ENCODE peak calls at places on chromosome 22, in four cellular contexts. I is naive thymus-derived CD4-positive, alpha-beta T cell; O is CD8-positive, alpha-beta memory T cell; G is PC-9. Z is an unnamed sample.

GRCh38 chr22:24994070-24994763 is 41.7 kb downstream of the KIAA1671 start:
- DNase-seq in I (no peak), G (peak), O (no peak), Z (no peak)

GRCh38 chr22:37431366-37431765 is 4.1 kb upstream of the ELFN2 start:
- DNase-seq in I (no peak), G (peak), O (no peak), Z (no peak)

GRCh38 chr22:25892678-25893077 is 150.7 kb downstream of the MYO18B start:
- DNase-seq in I (no peak), O (no peak), G (no peak), Z (no peak)

GRCh38 chr22:45268167-45268957 is 16.4 kb upstream of the UPK3A start:
- DNase-seq in G (no peak), O (no peak), I (no peak), Z (no peak)

GRCh38 chr22:27747396-27748256 is 53.9 kb downstream of the MN1 start:
- DNase-seq in O (no peak), I (no peak), G (no peak), Z (no peak)

GRCh38 chr22:45890351-45890635 is 86.7 kb downstream of the WNT7B start:
- DNase-seq in O (no peak), G (no peak), I (no peak), Z (no peak)

GRCh38 chr22:37212174-37212906 is at the start of gene SSTR3:
- DNase-seq in G (no peak), O (no peak), I (no peak), Z (no peak)

GRCh38 chr22:46066691-46067090 is 83.6 kb upstream of the PPARA start:
- DNase-seq in I (no peak), G (no peak), O (no peak), Z (peak)

GRCh38 chr22:16960884-16961249 is 47.2 kb downstream of the GAB4 start:
- DNase-seq in I (no peak), O (no peak), G (no peak), Z (no peak)

GRCh38 chr22:16959345-16959930 is 48.6 kb downstream of the GAB4 start:
- DNase-seq in O (no peak), I (no peak), G (no peak), Z (peak)

GRCh38 chr22:16961477-16962186 is 46.4 kb downstream of the GAB4 start:
- DNase-seq in G (no peak), I (no peak), O (no peak), Z (peak)

GRCh38 chr22:16958475-16958874 is 49.5 kb downstream of the GAB4 start:
- DNase-seq in O (no peak), I (no peak), G (no peak), Z (no peak)

DNA sequence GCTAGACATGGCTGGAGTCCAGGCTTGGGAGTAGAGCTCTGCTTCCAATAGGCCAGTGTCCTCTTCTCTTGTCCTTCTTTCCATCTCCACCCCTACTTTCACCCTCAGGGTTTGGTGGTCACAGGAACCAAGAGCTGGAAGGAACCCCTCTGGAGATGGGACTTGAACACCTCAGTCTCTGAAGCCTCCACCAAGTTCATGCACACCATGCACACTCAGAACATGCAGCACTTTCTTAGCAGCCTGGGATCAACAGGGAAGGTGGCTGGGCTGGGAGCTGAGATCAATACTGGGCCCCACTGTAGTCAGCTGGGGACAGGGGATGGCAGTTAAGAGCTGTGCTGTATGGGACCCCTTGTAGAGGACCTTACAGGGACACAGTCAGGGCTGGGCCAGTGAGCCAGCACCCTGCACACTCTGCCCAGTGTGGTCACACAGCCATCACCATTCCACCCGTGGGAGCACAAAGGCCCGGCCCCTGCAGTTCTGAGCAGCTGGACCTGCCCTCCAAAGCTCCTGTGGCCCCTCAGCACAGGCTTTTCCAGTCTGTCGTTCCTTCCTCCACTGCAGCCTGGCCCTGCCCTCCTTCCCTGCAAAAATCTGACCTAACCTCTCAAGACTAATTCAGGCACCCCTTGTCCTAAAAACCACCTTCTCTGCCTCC is 47.7 kb downstream of the GAB4 start:
- DNase-seq in O (no peak), I (no peak), G (no peak), Z (peak)
- H3K27ac ChIP-seq in O (no peak), I (no peak), G (no peak), Z (no peak)

DNA sequence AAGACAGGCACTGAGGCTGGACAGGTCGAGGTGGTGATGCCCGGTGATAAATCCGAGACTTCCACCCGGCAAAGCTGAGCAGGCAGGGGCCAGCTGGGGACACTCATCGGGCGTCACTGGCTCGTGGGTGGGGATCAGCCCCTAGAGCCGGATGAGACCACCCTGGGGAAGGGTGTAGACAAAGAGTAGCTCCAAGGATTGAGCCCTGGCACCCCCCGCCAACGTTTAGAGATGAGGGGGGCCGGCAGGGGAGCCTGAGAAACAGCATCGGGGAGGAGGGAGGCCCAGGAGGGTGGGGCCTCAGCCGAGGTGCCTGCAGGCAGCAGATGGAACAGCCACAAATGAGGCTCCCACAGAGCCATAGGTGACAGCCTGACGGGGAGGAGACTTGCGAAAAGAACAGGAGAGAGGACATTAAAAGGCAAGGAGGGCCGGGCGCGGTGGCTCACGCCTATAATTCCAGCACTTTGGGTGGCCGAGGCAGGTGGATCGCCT is 27.4 kb upstream of the CBX7 start:
- DNase-seq in O (no peak), G (no peak), I (no peak), Z (no peak)
- H3K27ac ChIP-seq in O (no peak), G (no peak), I (no peak), Z (no peak)

GRCh38 chr22:29627196-29627535 is 23.7 kb downstream of the NF2 start:
- DNase-seq in O (no peak), I (no peak), G (no peak), Z (no peak)
- H3K27ac ChIP-seq in O (no peak), I (no peak), G (peak), Z (peak)

GRCh38 chr22:23512738-23513137 is 67.4 kb downstream of the IGLL1 start:
- DNase-seq in I (no peak), O (no peak), G (no peak), Z (no peak)

GRCh38 chr22:23511627-23512347 is 68.3 kb downstream of the IGLL1 start:
- DNase-seq in G (no peak), I (no peak), O (no peak), Z (no peak)

GRCh38 chr22:23514317-23515038 is 65.6 kb downstream of the IGLL1 start:
- DNase-seq in G (no peak), O (no peak), I (no peak), Z (no peak)

GRCh38 chr22:23512348-23512705 is 67.8 kb downstream of the IGLL1 start:
- DNase-seq in I (no peak), O (no peak), G (no peak), Z (no peak)

GRCh38 chr22:23513705-23514104 is 66.4 kb downstream of the IGLL1 start:
- DNase-seq in G (no peak), I (no peak), O (no peak), Z (no peak)
- H3K27ac ChIP-seq in G (no peak), I (no peak), O (no peak), Z (no peak)

DNA sequence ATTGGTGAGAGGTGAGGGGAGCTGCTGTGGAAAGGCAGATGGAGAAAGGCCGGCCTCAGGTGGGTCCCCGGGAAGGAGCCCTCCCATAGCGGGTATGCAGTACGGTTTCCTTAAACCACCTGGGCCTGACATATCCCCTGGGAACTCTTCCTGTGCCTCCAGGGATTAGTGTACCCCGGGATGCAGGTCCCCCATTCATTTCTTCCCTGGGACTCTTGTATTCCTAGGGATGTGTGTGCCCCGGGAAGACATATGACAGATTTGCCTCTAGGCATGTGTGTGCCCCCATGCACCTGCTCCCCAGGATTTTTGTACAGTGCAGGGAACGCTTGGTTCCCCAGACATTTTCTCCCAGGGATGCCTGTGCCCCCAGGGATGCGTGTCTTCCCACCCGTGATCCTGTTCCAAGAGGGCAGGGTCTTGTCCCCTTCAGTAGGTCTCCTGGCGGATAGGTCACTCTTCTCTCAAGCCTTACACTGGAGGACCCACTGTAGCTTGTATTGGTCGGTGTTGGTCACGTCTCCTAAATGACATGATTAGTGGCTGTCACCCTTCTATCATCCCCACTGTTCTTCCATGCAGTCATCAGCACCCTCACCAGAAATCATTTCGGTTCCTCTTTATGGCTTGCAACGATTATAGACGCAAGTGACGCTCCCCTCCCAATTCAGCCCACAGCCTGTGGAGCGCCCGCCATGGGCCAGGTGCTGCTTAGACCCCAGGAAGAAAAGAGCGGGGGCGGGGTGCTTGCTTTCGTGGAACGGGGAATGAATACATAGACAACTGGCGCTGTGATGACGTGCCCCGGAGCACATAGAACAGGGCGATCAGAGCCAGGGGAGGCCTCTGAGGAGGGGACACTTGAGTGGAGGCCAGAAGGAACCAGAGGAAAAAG is 1.3 kb downstream of the PARVB start:
- DNase-seq in O (no peak), G (no peak), I (no peak), Z (no peak)
- H3K27ac ChIP-seq in O (peak), G (no peak), I (no peak), Z (no peak)

GRCh38 chr22:35348026-35348590 is 32.8 kb upstream of the HMOX1 start:
- DNase-seq in I (no peak), G (no peak), O (no peak), Z (no peak)

GRCh38 chr22:35348703-35349102 is 32.2 kb upstream of the HMOX1 start:
- DNase-seq in O (no peak), I (no peak), G (no peak), Z (no peak)

GRCh38 chr22:35350539-35351503 is 30.1 kb upstream of the HMOX1 start:
- DNase-seq in I (peak), O (peak), G (peak), Z (peak)

GRCh38 chr22:35349368-35349703 is 31.6 kb upstream of the HMOX1 start:
- DNase-seq in G (no peak), O (no peak), I (no peak), Z (no peak)

DNA sequence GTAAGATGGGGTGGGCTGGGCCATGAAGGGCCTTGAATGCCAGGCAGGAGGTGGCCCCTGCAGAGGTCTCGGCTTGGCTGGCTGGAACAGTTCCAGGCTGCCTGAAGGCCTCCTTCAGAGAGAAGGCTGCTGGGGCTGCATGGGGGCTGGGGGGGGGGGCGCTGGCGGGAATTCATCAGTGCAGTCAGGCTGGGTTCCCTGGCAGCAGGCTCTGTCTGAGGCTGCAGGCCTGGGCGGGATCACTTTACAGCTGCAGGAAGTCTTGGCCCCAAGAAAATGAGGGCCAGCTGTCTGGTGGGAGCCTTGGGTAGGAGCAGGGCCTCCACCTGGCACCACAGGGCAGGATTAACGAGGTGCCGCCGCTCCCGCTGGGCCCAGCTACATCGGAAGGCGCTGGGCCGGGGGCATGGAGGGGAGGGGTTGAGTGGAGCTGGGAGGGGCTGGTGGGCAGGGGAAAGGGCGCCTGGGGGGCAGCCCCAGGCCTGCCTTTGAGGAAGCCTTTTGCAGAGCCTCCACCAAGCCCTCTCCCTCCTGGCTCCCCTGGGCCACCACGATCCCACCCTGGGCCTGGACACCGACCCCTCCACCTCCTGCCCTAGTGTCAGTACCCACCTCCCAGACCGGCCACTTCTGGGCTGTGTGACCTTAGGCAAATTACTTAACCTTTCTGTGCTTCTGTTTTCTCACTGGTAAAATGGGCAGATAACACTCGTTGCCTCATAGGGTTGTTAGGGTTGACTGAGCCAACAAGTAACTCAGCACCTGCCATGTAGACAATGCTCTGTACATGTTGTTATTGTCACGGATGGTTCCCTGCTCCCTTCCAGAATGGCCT is 31.0 kb upstream of the HMOX1 start:
- DNase-seq in G (no peak), I (no peak), O (no peak), Z (no peak)
- H3K27ac ChIP-seq in G (peak), I (no peak), O (no peak), Z (no peak)

DNA sequence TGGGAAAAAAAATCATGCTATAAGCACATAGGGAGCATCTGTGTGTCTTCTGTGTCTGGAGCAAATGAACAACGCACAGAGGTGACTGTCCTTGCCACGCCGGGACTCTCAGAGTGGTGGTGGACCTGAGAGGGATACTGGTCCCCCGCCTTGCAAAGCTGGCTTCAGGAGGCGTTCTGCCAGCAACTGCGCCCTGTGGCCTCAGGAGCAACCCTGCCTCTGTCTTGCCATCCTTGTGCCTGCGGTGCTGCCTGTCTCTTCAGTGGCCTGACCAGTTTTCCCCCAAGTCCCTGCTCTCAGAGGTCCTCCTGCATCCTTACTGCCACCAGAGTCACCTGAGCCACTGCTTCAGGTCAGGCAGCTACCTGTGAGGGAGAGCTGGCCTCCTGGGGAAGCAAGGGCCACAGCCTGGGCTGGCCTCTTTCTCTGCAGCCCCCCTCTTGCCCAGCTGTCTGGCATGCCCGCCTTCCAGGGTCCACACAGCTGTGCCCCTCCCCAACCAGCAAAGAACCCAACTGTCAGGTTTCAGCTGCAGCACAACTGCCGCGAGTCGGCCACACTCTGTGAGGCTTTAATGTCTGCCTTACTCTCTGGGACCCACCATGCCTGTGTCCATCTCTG is 30.4 kb upstream of the YPEL1 start:
- DNase-seq in I (no peak), O (no peak), G (no peak), Z (no peak)
- H3K27ac ChIP-seq in I (no peak), O (peak), G (no peak), Z (no peak)

Z was measured in SJSA1.